ENCODE peak calls at places on chromosomes 1 and 21, in five cellular contexts. One of them, this sample, is unnamed.

GRCh38 chr1:216221260-216221700 is 202.0 kb downstream of the USH2A start:
- DNase-seq in A549: peak
- DNase-seq in HCT116: peak
- DNase-seq in NB4: peak
- DNase-seq in WTC11: peak
- DNase-seq in this sample: peak

GRCh38 chr21:32916522-32917099 is 109.1 kb upstream of the OLIG2 start:
- DNase-seq in HCT116: peak
- DNase-seq in A549: no peak
- DNase-seq in NB4: peak
- DNase-seq in WTC11: no peak
- DNase-seq in this sample: peak

GRCh38 chr1:200036616-200037270 is 9.2 kb downstream of the NR5A2 start:
- DNase-seq in A549: no peak
- DNase-seq in NB4: no peak
- DNase-seq in WTC11: no peak
- DNase-seq in HCT116: no peak
- DNase-seq in this sample: no peak

GRCh38 chr1:204874274-204874673 is 3.6 kb downstream of the NFASC start:
- DNase-seq in A549: no peak
- DNase-seq in NB4: no peak
- DNase-seq in HCT116: no peak
- DNase-seq in WTC11: no peak
- DNase-seq in this sample: no peak

GRCh38 chr21:45299026-45299863 is 11.6 kb upstream of the POFUT2 start:
- DNase-seq in WTC11: no peak
- DNase-seq in NB4: no peak
- DNase-seq in A549: no peak
- DNase-seq in HCT116: no peak
- DNase-seq in this sample: no peak

GRCh38 chr1:85148524-85149250 is 52.1 kb downstream of the SYDE2 start:
- DNase-seq in A549: no peak
- DNase-seq in HCT116: no peak
- DNase-seq in WTC11: no peak
- DNase-seq in NB4: peak
- DNase-seq in this sample: no peak

GRCh38 chr1:207418336-207418735 is 35.8 kb upstream of the CR2 start:
- DNase-seq in HCT116: no peak
- DNase-seq in NB4: peak
- DNase-seq in WTC11: no peak
- DNase-seq in A549: no peak
- DNase-seq in this sample: no peak

GRCh38 chr21:33217168-33217567 is 12.6 kb upstream of the IFNAR2 start:
- DNase-seq in WTC11: no peak
- DNase-seq in HCT116: no peak
- DNase-seq in A549: no peak
- DNase-seq in NB4: no peak
- DNase-seq in this sample: no peak

GRCh38 chr1:54273092-54273836 is 73.3 kb downstream of the MRPL37 start:
- DNase-seq in NB4: no peak
- DNase-seq in WTC11: peak
- DNase-seq in HCT116: no peak
- DNase-seq in A549: no peak
- DNase-seq in this sample: peak

GRCh38 chr1:47324682-47325081 is 8.9 kb upstream of the CMPK1 start:
- DNase-seq in HCT116: no peak
- DNase-seq in NB4: no peak
- DNase-seq in WTC11: no peak
- DNase-seq in A549: no peak
- DNase-seq in this sample: no peak

GRCh38 chr1:226708342-226708780 is 30.7 kb downstream of the ITPKB start:
- DNase-seq in HCT116: no peak
- DNase-seq in A549: no peak
- DNase-seq in WTC11: no peak
- DNase-seq in NB4: peak
- DNase-seq in this sample: no peak

GRCh38 chr1:117967900-117968299 is 38.4 kb downstream of the WDR3 start:
- DNase-seq in A549: no peak
- DNase-seq in HCT116: no peak
- DNase-seq in WTC11: no peak
- DNase-seq in NB4: no peak
- DNase-seq in this sample: peak

GRCh38 chr1:217315346-217315745 is 315.5 kb downstream of the GPATCH2 start:
- DNase-seq in HCT116: no peak
- DNase-seq in WTC11: no peak
- DNase-seq in A549: no peak
- DNase-seq in NB4: no peak
- DNase-seq in this sample: no peak

GRCh38 chr1:164472841-164473240 is 86.1 kb upstream of the PBX1 start:
- DNase-seq in A549: no peak
- DNase-seq in NB4: no peak
- DNase-seq in WTC11: no peak
- DNase-seq in HCT116: no peak
- DNase-seq in this sample: no peak

GRCh38 chr1:180909005-180909414 is 3.7 kb upstream of the KIAA1614 start:
- DNase-seq in NB4: no peak
- DNase-seq in WTC11: no peak
- DNase-seq in HCT116: no peak
- DNase-seq in A549: no peak
- DNase-seq in this sample: peak

DNA sequence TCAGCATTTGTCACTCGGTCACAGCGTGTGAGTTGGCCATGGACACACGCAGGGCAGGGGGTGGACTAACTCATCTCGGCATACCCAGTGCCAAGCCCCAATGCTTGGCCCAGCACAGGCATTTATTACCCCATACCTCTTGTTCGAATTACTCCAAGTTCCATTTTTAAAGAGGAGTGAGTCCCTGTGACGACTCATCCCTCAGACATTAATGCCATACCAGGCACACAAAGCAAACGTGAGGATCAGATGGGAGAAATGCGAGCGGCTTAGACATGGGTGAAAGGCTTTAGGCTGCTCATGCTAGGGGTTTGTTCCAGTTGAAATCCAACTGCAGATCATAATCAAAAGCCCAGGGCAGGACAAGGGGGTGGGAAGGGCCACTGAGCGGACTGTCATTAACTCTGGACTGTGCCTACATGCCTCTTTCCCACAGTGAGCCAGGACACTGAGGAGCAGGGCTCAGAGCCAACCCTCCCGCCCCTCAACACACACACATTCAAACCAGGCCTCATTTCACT is 118.5 kb upstream of the NGF start:
- DNase-seq in NB4: no peak
- DNase-seq in A549: no peak
- DNase-seq in HCT116: no peak
- DNase-seq in WTC11: no peak
- DNase-seq in this sample: no peak
- TF ChIP-seq MAX in NB4: no peak
- TF ChIP-seq MAX in A549: no peak
- TF ChIP-seq MAX in HCT116: no peak
- TF ChIP-seq MAX in WTC11: no peak
- TF ChIP-seq MAX in this sample: no peak

DNA sequence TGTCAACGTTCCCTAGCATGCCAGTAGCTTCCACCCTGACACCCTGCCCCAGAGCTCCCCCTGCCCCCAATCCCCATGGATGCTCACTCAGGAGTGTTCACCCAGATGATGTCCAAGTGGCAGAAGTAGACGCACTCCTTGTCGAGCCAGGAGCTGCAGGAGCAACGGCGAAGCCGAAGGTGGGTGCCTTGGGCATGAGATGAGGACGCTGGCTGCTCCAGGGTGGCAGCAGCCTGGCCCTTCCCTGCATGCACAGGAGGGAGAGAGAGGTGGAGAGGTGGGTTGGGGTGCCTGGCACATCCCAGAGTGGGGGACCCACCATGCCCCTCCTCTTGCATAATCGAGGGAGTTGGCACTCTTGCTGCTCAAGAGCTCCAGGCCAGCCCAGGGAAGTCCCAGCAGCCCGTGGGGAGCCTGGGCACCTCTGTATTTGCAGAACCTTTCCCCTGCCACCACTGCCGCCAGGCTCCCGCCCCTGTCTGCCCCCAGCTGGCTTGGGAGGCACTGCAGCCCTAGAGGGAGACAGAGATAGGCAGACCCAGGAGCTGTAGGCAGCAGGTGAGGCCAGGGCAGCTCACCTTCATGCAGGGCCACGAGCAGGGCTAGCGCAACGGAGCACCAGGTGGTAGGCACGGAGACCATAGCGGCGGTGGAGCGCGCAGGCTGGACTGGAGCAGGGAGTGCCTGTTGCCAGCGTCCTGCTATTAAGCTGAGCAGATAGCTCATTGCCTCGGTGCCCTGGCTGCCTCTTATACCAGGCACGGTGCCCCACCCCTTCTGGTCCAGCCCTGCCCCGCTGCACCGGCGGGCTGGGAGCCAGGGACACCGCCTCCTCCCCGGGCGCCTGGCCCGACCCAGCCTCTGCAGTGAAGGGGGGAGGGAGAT is at the start of gene EDN2:
- DNase-seq in WTC11: peak
- DNase-seq in NB4: no peak
- DNase-seq in A549: peak
- DNase-seq in HCT116: no peak
- DNase-seq in this sample: peak
- TF ChIP-seq MAX in WTC11: no peak
- TF ChIP-seq MAX in NB4: no peak
- TF ChIP-seq MAX in A549: no peak
- TF ChIP-seq MAX in HCT116: no peak
- TF ChIP-seq MAX in this sample: no peak

GRCh38 chr1:89068291-89068690 is 3.3 kb upstream of the GBP1 start:
- DNase-seq in NB4: no peak
- DNase-seq in WTC11: no peak
- DNase-seq in A549: no peak
- DNase-seq in HCT116: no peak
- DNase-seq in this sample: no peak

GRCh38 chr1:89065077-89065868 is at the start of gene GBP1:
- DNase-seq in HCT116: no peak
- DNase-seq in A549: no peak
- DNase-seq in NB4: no peak
- DNase-seq in WTC11: no peak
- DNase-seq in this sample: no peak

GRCh38 chr1:89069955-89070354 is 4.9 kb upstream of the GBP1 start:
- DNase-seq in HCT116: no peak
- DNase-seq in NB4: no peak
- DNase-seq in A549: no peak
- DNase-seq in WTC11: no peak
- DNase-seq in this sample: no peak

DNA sequence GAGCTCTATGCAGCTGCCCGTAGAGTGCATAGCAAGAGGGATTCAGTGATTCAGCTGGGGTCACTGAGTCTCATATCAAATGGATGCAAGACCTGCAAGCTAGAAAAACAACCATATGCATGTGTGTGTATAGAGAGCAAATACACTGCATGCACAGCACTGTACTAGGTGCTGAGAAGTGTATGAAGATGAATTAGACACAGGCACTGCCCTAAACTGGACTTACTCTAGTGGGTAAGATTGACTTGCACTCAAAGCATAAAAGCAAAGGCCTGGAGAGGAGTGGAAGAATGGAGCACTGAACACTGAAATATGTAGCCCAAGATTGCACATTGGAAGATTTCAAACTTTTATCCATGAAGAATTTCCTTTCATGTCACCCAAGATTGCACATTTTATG is 5.5 kb upstream of the GBP1 start:
- DNase-seq in HCT116: no peak
- DNase-seq in A549: no peak
- DNase-seq in WTC11: no peak
- DNase-seq in NB4: no peak
- DNase-seq in this sample: no peak
- TF ChIP-seq MAX in HCT116: no peak
- TF ChIP-seq MAX in A549: no peak
- TF ChIP-seq MAX in WTC11: no peak
- TF ChIP-seq MAX in NB4: no peak
- TF ChIP-seq MAX in this sample: no peak

GRCh38 chr1:115828101-115829022 is 12.6 kb downstream of the NHLH2 start:
- DNase-seq in NB4: peak
- DNase-seq in HCT116: no peak
- DNase-seq in WTC11: peak
- DNase-seq in A549: no peak
- DNase-seq in this sample: peak
- TF ChIP-seq MAX in NB4: no peak
- TF ChIP-seq MAX in HCT116: no peak
- TF ChIP-seq MAX in WTC11: peak
- TF ChIP-seq MAX in A549: no peak
- TF ChIP-seq MAX in this sample: no peak

GRCh38 chr1:205907794-205908193 is 35.5 kb downstream of the SLC26A9 start:
- DNase-seq in A549: no peak
- DNase-seq in NB4: no peak
- DNase-seq in WTC11: peak
- DNase-seq in HCT116: peak
- DNase-seq in this sample: peak
- TF ChIP-seq MAX in A549: no peak
- TF ChIP-seq MAX in NB4: no peak
- TF ChIP-seq MAX in WTC11: no peak
- TF ChIP-seq MAX in HCT116: no peak
- TF ChIP-seq MAX in this sample: no peak

DNA sequence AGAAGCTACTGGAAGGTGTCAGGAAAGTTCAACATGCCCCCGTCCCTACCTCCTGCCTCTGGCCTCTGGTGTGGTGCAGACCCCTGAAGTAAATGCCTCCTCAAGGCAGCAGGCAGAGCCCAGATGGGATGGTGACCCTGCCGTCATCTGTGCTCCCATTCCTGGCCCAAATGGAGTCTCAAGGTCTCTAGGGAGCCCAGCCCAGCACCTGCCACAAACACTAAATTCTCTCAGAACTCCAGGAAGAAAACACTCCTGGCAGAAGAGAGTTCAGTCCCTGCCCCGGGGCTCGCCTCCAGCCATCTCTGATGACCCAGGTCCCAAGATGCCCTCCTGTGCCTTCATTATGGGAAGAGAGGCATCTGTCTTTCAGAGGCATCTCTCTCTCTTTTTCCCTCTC is 261.6 kb upstream of the TMEM51 start:
- DNase-seq in NB4: no peak
- DNase-seq in A549: no peak
- DNase-seq in WTC11: no peak
- DNase-seq in HCT116: no peak
- DNase-seq in this sample: no peak
- TF ChIP-seq MAX in NB4: no peak
- TF ChIP-seq MAX in A549: no peak
- TF ChIP-seq MAX in WTC11: no peak
- TF ChIP-seq MAX in HCT116: no peak
- TF ChIP-seq MAX in this sample: no peak

GRCh38 chr1:22261580-22261979 is 118.7 kb upstream of the WNT4 start:
- DNase-seq in NB4: no peak
- DNase-seq in A549: no peak
- DNase-seq in WTC11: no peak
- DNase-seq in HCT116: no peak
- DNase-seq in this sample: no peak

GRCh38 chr1:22258696-22259095 is 115.8 kb upstream of the WNT4 start:
- DNase-seq in HCT116: no peak
- DNase-seq in A549: no peak
- DNase-seq in NB4: no peak
- DNase-seq in WTC11: no peak
- DNase-seq in this sample: no peak

GRCh38 chr1:22257286-22258275 is 114.7 kb upstream of the WNT4 start:
- DNase-seq in HCT116: no peak
- DNase-seq in WTC11: no peak
- DNase-seq in NB4: no peak
- DNase-seq in A549: no peak
- DNase-seq in this sample: no peak

GRCh38 chr1:22260860-22261432 is 118.0 kb upstream of the WNT4 start:
- DNase-seq in NB4: no peak
- DNase-seq in WTC11: no peak
- DNase-seq in A549: no peak
- DNase-seq in HCT116: no peak
- DNase-seq in this sample: no peak

GRCh38 chr1:22259581-22260282 is 116.8 kb upstream of the WNT4 start:
- DNase-seq in HCT116: no peak
- DNase-seq in WTC11: no peak
- DNase-seq in A549: no peak
- DNase-seq in NB4: no peak
- DNase-seq in this sample: no peak
- TF ChIP-seq MAX in HCT116: no peak
- TF ChIP-seq MAX in WTC11: no peak
- TF ChIP-seq MAX in A549: no peak
- TF ChIP-seq MAX in NB4: no peak
- TF ChIP-seq MAX in this sample: no peak